ENCODE peak calls at places on chromosome 17, in five cellular contexts. U is T-helper 1 cell; P is activated CD4-positive, alpha-beta T cell treated with anti-CD3 and anti-CD28 coated beads, Interleukin-2, amount 50 U/mL, for 48 hours; D is effector memory CD4-positive, alpha-beta T cell; F is transverse colon. J is an unnamed sample.

GRCh38 chr17:81578038-81578441 is 25.9 kb upstream of the FAAP100 start:
- DNase-seq in F (no peak), D (no peak), P (no peak), U (no peak), J (no peak)

GRCh38 chr17:48791128-48792032 is 25.6 kb downstream of the TTLL6 start:
- DNase-seq in D (no peak), F (peak; percentile 90), U (no peak), P (peak; percentile 51), J (peak; percentile 86)

GRCh38 chr17:40072481-40073346 is 9.9 kb downstream of the THRA start:
- DNase-seq in D (no peak), F (peak; percentile 80), P (no peak), U (no peak), J (no peak)

GRCh38 chr17:38868095-38868967 is 1.5 kb upstream of the LASP1 start:
- DNase-seq in D (no peak), U (no peak), P (no peak), F (peak; percentile 56), J (peak; percentile 61)

GRCh38 chr17:42846594-42847280 is 2.4 kb downstream of the AOC2 start:
- DNase-seq in F (no peak), P (no peak), U (no peak), D (no peak), J (no peak)

GRCh38 chr17:42270596-42270995 is 5.6 kb downstream of the STAT5B start:
- DNase-seq in U (no peak), F (no peak), P (no peak), D (no peak), J (no peak)

GRCh38 chr17:81434681-81435417 is 39.6 kb downstream of the BAHCC1 start:
- DNase-seq in P (no peak), U (no peak), D (no peak), F (no peak), J (no peak)

GRCh38 chr17:11917415-11917814 is 79.9 kb downstream of the ZNF18 start:
- DNase-seq in D (no peak), F (no peak), P (no peak), U (no peak), J (no peak)

GRCh38 chr17:4497101-4497824 is 1.4 kb upstream of the SPNS2 start:
- DNase-seq in D (no peak), U (no peak), F (no peak), P (no peak), J (peak; percentile 64)

GRCh38 chr17:78716814-78717393 is 65.2 kb downstream of the CYTH1 start:
- DNase-seq in U (peak; percentile 25), P (no peak), F (peak; percentile 81), D (no peak), J (peak; percentile 68)

GRCh38 chr17:15907290-15907689 is 37.6 kb upstream of the ADORA2B start:
- DNase-seq in U (no peak), F (no peak), P (no peak), D (no peak), J (no peak)

GRCh38 chr17:48351916-48352332 is 78.1 kb downstream of the SKAP1 start:
- DNase-seq in P (no peak), D (no peak), U (no peak), F (no peak), J (no peak)

GRCh38 chr17:83104577-83105505 is 25.4 kb downstream of the METRNL start:
- DNase-seq in U (no peak), D (no peak), F (no peak), P (no peak), J (no peak)

GRCh38 chr17:57985675-57985974 is 2.4 kb downstream of the VEZF1 start:
- DNase-seq in D (no peak), U (no peak), P (no peak), F (no peak), J (no peak)

GRCh38 chr17:7822126-7822525 is 11.9 kb upstream of the KDM6B start:
- DNase-seq in P (no peak), D (no peak), F (no peak), U (no peak), J (no peak)

GRCh38 chr17:76405967-76406647 is 21.7 kb downstream of the SPHK1 start:
- DNase-seq in F (peak; percentile 49), P (no peak), U (no peak), D (no peak), J (no peak)

GRCh38 chr17:80655588-80655987 is 111.0 kb downstream of the RPTOR start:
- DNase-seq in P (no peak), U (no peak), F (no peak), D (no peak), J (no peak)

GRCh38 chr17:32523827-32524552 is 37.2 kb downstream of the CDK5R1 start:
- DNase-seq in D (no peak), U (no peak), P (peak; percentile 60), F (no peak), J (no peak)

GRCh38 chr17:3026856-3027751 is 36.3 kb downstream of the OR1D5 start:
- DNase-seq in U (no peak), D (no peak), P (no peak), F (no peak), J (no peak)

GRCh38 chr17:77736721-77737120 is 221.8 kb upstream of the TNRC6C start:
- DNase-seq in F (no peak), P (no peak), U (no peak), D (no peak), J (no peak)

GRCh38 chr17:39674702-39675389 is 6.6 kb downstream of the PNMT start:
- DNase-seq in U (no peak), P (no peak), D (no peak), F (peak; percentile 70), J (no peak)

GRCh38 chr17:72295916-72296315 is 175.1 kb downstream of the SOX9 start:
- DNase-seq in U (no peak), F (no peak), P (no peak), D (no peak), J (no peak)